ENCODE peak calls at places on chromosome 21, in four cellular contexts. W is CD8-positive, alpha-beta T cell; Y is OCI-LY7; O is psoas muscle. X is an unnamed sample.

GRCh38 chr21:36699546-36700294 is 805 bp downstream of the SIM2 start:
- DNase-seq in O (no peak), Y (no peak), W (no peak), X (no peak)

GRCh38 chr21:41045534-41046268 is 122.3 kb upstream of the BACE2 start:
- DNase-seq in W (no peak), O (no peak), Y (no peak), X (no peak)

GRCh38 chr21:40176732-40177131 is 309.5 kb downstream of the PCP4 start:
- DNase-seq in Y (no peak), W (no peak), O (no peak), X (no peak)

GRCh38 chr21:18178509-18178908 is 66.1 kb upstream of the CHODL start:
- DNase-seq in W (no peak), Y (no peak), O (no peak), X (no peak)

GRCh38 chr21:39316062-39316461 is 2.6 kb upstream of the BRWD1 start:
- DNase-seq in O (no peak), W (no peak), Y (no peak), X (no peak)

GRCh38 chr21:25733859-25734653 is 648 bp downstream of the ATP5PF start:
- DNase-seq in Y (peak; percentile 43), O (no peak), W (peak; percentile 22), X (peak; percentile 32)

GRCh38 chr21:41280115-41280919 is 36.3 kb upstream of the FAM3B start:
- DNase-seq in Y (no peak), W (no peak), O (no peak), X (no peak)

GRCh38 chr21:36330904-36331303 is 10.9 kb downstream of the MORC3 start:
- DNase-seq in O (no peak), Y (peak; percentile 76), W (no peak), X (no peak)

GRCh38 chr21:38955495-38955894 is 149.8 kb downstream of the ETS2 start:
- DNase-seq in Y (no peak), O (no peak), W (no peak), X (no peak)

GRCh38 chr21:41366522-41367151 is 4.8 kb downstream of the MX2 start:
- DNase-seq in Y (peak; percentile 28), W (no peak), O (no peak), X (no peak)

GRCh38 chr21:39094847-39095525 is 88.3 kb downstream of the PSMG1 start:
- DNase-seq in O (no peak), W (no peak), Y (no peak), X (no peak)

GRCh38 chr21:28538987-28539622 is 453.6 kb downstream of the LTN1 start:
- DNase-seq in O (no peak), W (no peak), Y (no peak), X (no peak)

GRCh38 chr21:27035791-27036190 is 68.9 kb upstream of the ADAMTS5 start:
- DNase-seq in W (no peak), O (no peak), Y (no peak), X (no peak)

GRCh38 chr21:24895885-24896734 is 711.2 kb downstream of the MRPL39 start:
- DNase-seq in O (no peak), Y (no peak), W (no peak), X (no peak)

GRCh38 chr21:31335957-31336738 is 7.9 kb downstream of the TIAM1 start:
- DNase-seq in W (no peak), Y (no peak), O (no peak), X (no peak)

GRCh38 chr21:37145635-37146111 is 72.6 kb downstream of the TTC3 start:
- DNase-seq in Y (no peak), W (no peak), O (no peak), X (no peak)

GRCh38 chr21:38492002-38492401 is 6.3 kb downstream of the ERG start:
- DNase-seq in O (no peak), Y (no peak), W (no peak), X (no peak)

GRCh38 chr21:28598214-28598613 is 394.5 kb downstream of the LTN1 start:
- DNase-seq in W (no peak), Y (no peak), O (no peak), X (no peak)

GRCh38 chr21:15058718-15059316 is 6.0 kb downstream of the NRIP1 start:
- DNase-seq in W (no peak), O (no peak), Y (no peak), X (no peak)

GRCh38 chr21:14877581-14878228 is 187.1 kb downstream of the NRIP1 start:
- DNase-seq in Y (no peak), O (no peak), W (no peak), X (no peak)

GRCh38 chr21:23374155-23374554 is 2233.1 kb downstream of the MRPL39 start:
- DNase-seq in Y (no peak), W (no peak), O (no peak), X (no peak)

GRCh38 chr21:40074198-40074597 is 207.0 kb downstream of the PCP4 start:
- DNase-seq in O (no peak), W (no peak), Y (no peak), X (no peak)

GRCh38 chr21:25887166-25887565 is 152.4 kb downstream of the GABPA start:
- DNase-seq in W (no peak), Y (no peak), O (no peak), X (no peak)

GRCh38 chr21:38352536-38353219 is 95.9 kb downstream of the KCNJ15 start:
- DNase-seq in Y (no peak), O (no peak), W (no peak), X (no peak)

GRCh38 chr21:29721964-29722363 is 217.8 kb downstream of the GRIK1 start:
- DNase-seq in W (no peak), O (no peak), Y (no peak), X (no peak)

DNA sequence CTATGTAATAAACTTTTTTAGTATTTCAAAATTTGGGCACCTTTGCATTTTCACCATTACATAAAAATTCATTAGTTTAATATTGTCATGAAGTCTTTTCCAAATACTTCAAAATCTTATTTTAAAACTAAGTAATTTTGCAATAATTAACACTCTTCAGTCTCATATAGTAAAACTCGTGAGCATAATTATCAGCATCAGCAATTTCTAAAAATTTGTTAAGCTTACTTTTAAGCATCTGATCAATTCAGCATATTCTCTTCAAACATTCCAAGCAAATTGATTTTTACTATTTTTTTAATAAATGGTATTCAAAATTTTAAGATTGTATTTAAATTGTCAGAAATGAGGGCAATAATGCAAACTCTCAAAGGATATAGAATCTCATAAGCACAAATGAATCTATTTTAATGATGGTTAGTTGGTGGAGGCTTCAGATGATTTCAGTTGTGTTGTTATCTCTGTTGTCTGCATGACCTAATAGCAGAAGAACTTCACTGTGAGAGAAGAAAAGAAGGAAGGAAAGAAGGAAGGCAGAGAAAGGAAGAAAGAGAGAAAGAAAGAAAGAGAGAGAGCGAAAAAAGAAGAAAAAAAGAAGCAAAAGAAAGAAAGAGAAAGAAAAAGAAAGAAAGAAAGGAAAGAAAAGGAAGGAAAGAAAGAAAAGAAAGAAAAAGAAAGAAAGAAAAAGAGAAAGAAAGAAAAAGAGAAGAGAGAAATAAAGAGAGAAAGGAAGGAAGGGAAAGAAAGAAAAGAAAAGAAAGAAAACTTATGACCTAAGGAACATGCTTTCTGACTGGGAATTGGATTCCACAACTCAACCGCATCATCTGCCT is 860.5 kb downstream of the NCAM2 start:
- DNase-seq in W (no peak), O (no peak), Y (no peak), X (no peak)
- H3K36me3 ChIP-seq in W (no peaks in the 10 kb centered on the region), O (no peaks in the 10 kb centered on the region), Y (no peaks in the 10 kb centered on the region), X (no peaks in the 10 kb centered on the region)

DNA sequence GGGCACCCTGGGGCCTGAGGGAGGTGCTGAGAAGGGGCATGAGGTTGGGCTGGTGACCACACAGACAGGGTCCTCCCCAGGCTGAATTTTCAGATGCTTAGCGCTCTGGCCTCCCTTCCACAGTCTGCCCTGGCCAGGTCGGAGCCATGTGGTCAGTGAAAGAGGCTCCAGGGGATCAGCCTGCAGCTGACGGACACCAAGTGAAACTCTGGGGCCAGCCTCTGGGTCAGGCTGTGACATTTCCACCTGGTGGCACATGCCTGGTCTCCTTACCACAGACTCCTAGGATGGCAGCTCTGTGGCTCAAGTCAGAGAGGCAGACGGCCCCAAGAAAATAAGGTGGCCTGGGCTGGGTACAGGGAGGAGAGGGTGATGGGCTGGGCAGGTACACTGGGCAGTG is 20.8 kb upstream of the ADARB1 start:
- DNase-seq in Y (no peak), O (no peak), W (no peak), X (peak; percentile 62)
- H3K27ac ChIP-seq in Y (no peak overlapping the region), O (no peak overlapping the region), W (no peak overlapping the region), X (peak overlapping the region; percentile 93)

GRCh38 chr21:16789636-16790035 is 723.2 kb upstream of the CXADR start:
- DNase-seq in W (no peak), O (no peak), Y (no peak), X (no peak)
- H3K4me3 ChIP-seq in W (no peak overlapping the region), O (no peak overlapping the region), Y (no peak overlapping the region), X (no peak overlapping the region)

DNA sequence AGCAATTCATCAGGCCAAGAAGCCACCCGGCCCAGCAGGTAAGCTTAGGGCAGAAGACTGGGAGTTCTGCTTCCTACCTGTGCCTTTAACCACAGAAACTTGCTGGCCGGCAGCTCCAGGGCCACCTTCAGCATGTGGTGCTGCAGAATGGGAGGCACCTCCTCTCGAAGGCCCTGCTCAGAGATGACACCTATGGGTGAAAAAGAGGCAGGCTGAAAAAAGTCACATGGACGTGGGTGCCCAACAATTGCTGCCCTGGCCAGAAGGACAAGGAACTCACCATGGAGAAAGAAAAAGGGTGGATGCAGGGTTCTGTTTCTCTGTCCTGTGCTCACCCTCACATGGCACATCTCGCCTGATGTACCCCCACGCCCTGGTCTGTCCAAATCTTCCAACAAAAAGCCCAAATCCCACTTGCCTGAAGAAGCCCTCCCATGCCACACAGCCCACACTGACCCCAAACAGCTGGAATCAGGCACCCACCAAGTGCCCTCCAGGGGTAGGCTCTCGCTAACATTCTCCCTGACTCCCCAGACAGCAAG is 33.0 kb downstream of the URB1 start:
- DNase-seq in O (no peak), W (no peak), Y (peak; percentile 7), X (no peak)
- H3K36me3 ChIP-seq in O (peaks cover 100% of the 10 kb centered on the region), W (peaks cover 77% of the 10 kb centered on the region), Y (peaks cover 99% of the 10 kb centered on the region), X (peaks cover 92% of the 10 kb centered on the region)

GRCh38 chr21:44011774-44012473 is at the start of gene TRAPPC10:
- DNase-seq in O (peak; percentile 92), W (peak; percentile 74), Y (peak; percentile 90), X (peak; percentile 78)

GRCh38 chr21:44013380-44014088 is 1.4 kb downstream of the TRAPPC10 start:
- DNase-seq in W (no peak), Y (peak; percentile 56), O (no peak), X (no peak)

GRCh38 chr21:44011123-44011773 is 861 bp upstream of the TRAPPC10 start:
- DNase-seq in Y (no peak), W (no peak), O (no peak), X (no peak)

GRCh38 chr21:44012474-44013379 is 618 bp downstream of the TRAPPC10 start:
- DNase-seq in W (peak; percentile 76), O (peak; percentile 82), Y (peak; percentile 89), X (peak; percentile 23)

DNA sequence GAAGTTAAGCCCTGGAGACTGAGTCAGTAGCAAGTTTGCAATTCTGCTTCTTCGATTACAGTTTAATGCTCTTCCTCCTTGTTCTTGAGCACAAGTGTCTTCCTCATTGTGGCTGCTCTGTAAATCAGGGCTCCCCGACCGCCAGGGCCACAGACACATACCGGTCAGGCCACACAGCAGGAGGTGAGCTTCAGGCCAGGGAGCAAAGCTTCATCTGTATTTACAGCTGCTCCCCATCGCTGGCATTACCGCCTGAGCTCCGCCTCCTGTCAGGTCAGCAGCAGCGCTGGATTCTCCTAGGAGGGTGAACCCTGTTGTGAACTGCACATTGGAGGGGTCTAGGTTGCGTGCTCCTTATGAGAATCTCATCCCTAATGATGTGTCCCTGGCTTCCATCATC is 1.7 kb upstream of the TRAPPC10 start:
- DNase-seq in W (no peak), Y (no peak), O (no peak), X (no peak)
- H3K27ac ChIP-seq in W (no peak overlapping the region), Y (no peak overlapping the region), O (no peak overlapping the region), X (no peak overlapping the region)